ENCODE peak calls at places on chromosomes 7 and 10, in four cellular contexts. One of them, this sample, is unnamed. For H3K9me1 and H3K27me3, the result is how much of the 10 kb centered on the place peaks cover.

GRCh38 chr7:27784399-27785053 is 44.6 kb downstream of the TAX1BP1 start:
- DNase-seq in endothelial cell of umbilical vein: peak
- DNase-seq in IMR-90: peak
- DNase-seq in K562: peak
- DNase-seq in this sample: peak

GRCh38 chr10:118032564-118032963 is 14.2 kb downstream of the RAB11FIP2 start:
- DNase-seq in endothelial cell of umbilical vein: no peak
- DNase-seq in IMR-90: no peak
- DNase-seq in K562: no peak
- DNase-seq in this sample: no peak

GRCh38 chr7:103540986-103541385 is 95.0 kb upstream of the SLC26A5 start:
- DNase-seq in endothelial cell of umbilical vein: peak
- DNase-seq in IMR-90: no peak
- DNase-seq in K562: no peak
- DNase-seq in this sample: no peak

GRCh38 chr10:28125701-28126100 is 126.8 kb upstream of the ODAD2 start:
- DNase-seq in endothelial cell of umbilical vein: no peak
- DNase-seq in IMR-90: peak
- DNase-seq in K562: no peak
- DNase-seq in this sample: no peak

GRCh38 chr10:24723386-24723787 is 300 bp downstream of the ARHGAP21 start:
- DNase-seq in endothelial cell of umbilical vein: no peak
- DNase-seq in IMR-90: peak
- DNase-seq in K562: no peak
- DNase-seq in this sample: no peak

GRCh38 chr10:79473511-79474095 is 28.2 kb upstream of the ZCCHC24 start:
- DNase-seq in endothelial cell of umbilical vein: no peak
- DNase-seq in IMR-90: no peak
- DNase-seq in K562: no peak
- DNase-seq in this sample: no peak

GRCh38 chr7:48130658-48131108 is 40.6 kb upstream of the ABCA13 start:
- DNase-seq in endothelial cell of umbilical vein: no peak
- DNase-seq in IMR-90: peak
- DNase-seq in K562: no peak
- DNase-seq in this sample: no peak

GRCh38 chr7:47327698-47328391 is 254.1 kb downstream of the TNS3 start:
- DNase-seq in endothelial cell of umbilical vein: peak
- DNase-seq in IMR-90: peak
- DNase-seq in K562: no peak
- DNase-seq in this sample: no peak

GRCh38 chr10:110528224-110528997 is 30.7 kb downstream of the DUSP5 start:
- DNase-seq in endothelial cell of umbilical vein: no peak
- DNase-seq in IMR-90: no peak
- DNase-seq in K562: no peak
- DNase-seq in this sample: no peak

GRCh38 chr7:105131890-105132289 is 117.9 kb downstream of the KMT2E start:
- DNase-seq in endothelial cell of umbilical vein: no peak
- DNase-seq in IMR-90: no peak
- DNase-seq in K562: no peak
- DNase-seq in this sample: no peak

GRCh38 chr7:57343901-57344622 is 105.9 kb upstream of the ZNF716 start:
- DNase-seq in endothelial cell of umbilical vein: no peak
- DNase-seq in IMR-90: no peak
- DNase-seq in K562: no peak
- DNase-seq in this sample: no peak

GRCh38 chr10:71582019-71582418 is 137.6 kb downstream of the C10orf105 start:
- DNase-seq in endothelial cell of umbilical vein: peak
- DNase-seq in IMR-90: peak
- DNase-seq in K562: peak
- DNase-seq in this sample: no peak

GRCh38 chr10:33799281-33799943 is 464.9 kb upstream of the NRP1 start:
- DNase-seq in endothelial cell of umbilical vein: no peak
- DNase-seq in IMR-90: no peak
- DNase-seq in K562: no peak
- DNase-seq in this sample: no peak

GRCh38 chr10:86661161-86662025 is 6.9 kb upstream of the LDB3 start:
- DNase-seq in endothelial cell of umbilical vein: no peak
- DNase-seq in IMR-90: peak
- DNase-seq in K562: no peak
- DNase-seq in this sample: no peak

GRCh38 chr7:23357190-23358093 is 58.3 kb downstream of the MALSU1 start:
- DNase-seq in endothelial cell of umbilical vein: peak
- DNase-seq in IMR-90: peak
- DNase-seq in K562: peak
- DNase-seq in this sample: peak

GRCh38 chr7:106344861-106345260 is 60.1 kb upstream of the NAMPT start:
- DNase-seq in endothelial cell of umbilical vein: peak
- DNase-seq in IMR-90: no peak
- DNase-seq in K562: no peak
- DNase-seq in this sample: no peak

GRCh38 chr10:60372436-60372835 is 17.2 kb downstream of the ANK3 start:
- DNase-seq in endothelial cell of umbilical vein: no peak
- DNase-seq in IMR-90: no peak
- DNase-seq in K562: no peak
- DNase-seq in this sample: no peak

GRCh38 chr10:86597306-86597705 is 57.0 kb upstream of the OPN4 start:
- DNase-seq in endothelial cell of umbilical vein: no peak
- DNase-seq in IMR-90: no peak
- DNase-seq in K562: no peak
- DNase-seq in this sample: no peak

GRCh38 chr7:6250364-6250833 is 22.0 kb downstream of the CYTH3 start:
- DNase-seq in endothelial cell of umbilical vein: no peak
- DNase-seq in IMR-90: no peak
- DNase-seq in K562: no peak
- DNase-seq in this sample: peak

GRCh38 chr10:92662852-92663251 is 26.9 kb upstream of the HHEX start:
- DNase-seq in endothelial cell of umbilical vein: peak
- DNase-seq in IMR-90: no peak
- DNase-seq in K562: peak
- DNase-seq in this sample: no peak

GRCh38 chr7:2484868-2485267 is 8.7 kb upstream of the GRIFIN start:
- DNase-seq in endothelial cell of umbilical vein: no peak
- DNase-seq in IMR-90: no peak
- DNase-seq in K562: no peak
- DNase-seq in this sample: no peak

GRCh38 chr10:3735175-3735574 is 49.8 kb downstream of the KLF6 start:
- DNase-seq in endothelial cell of umbilical vein: no peak
- DNase-seq in IMR-90: no peak
- DNase-seq in K562: no peak
- DNase-seq in this sample: no peak

GRCh38 chr7:18958627-18959026 is 158.8 kb downstream of the TWIST1 start:
- DNase-seq in endothelial cell of umbilical vein: no peak
- DNase-seq in IMR-90: peak
- DNase-seq in K562: no peak
- DNase-seq in this sample: no peak

GRCh38 chr7:93547716-93548115 is 26.8 kb downstream of the CALCR start:
- DNase-seq in endothelial cell of umbilical vein: no peak
- DNase-seq in IMR-90: no peak
- DNase-seq in K562: no peak
- DNase-seq in this sample: no peak

GRCh38 chr7:82810558-82811259 is 352.0 kb downstream of the PCLO start:
- DNase-seq in endothelial cell of umbilical vein: peak
- DNase-seq in IMR-90: peak
- DNase-seq in K562: no peak
- DNase-seq in this sample: no peak

GRCh38 chr10:28668363-28669226 is 8.7 kb upstream of the BAMBI start:
- DNase-seq in endothelial cell of umbilical vein: peak
- DNase-seq in IMR-90: no peak
- DNase-seq in K562: peak
- DNase-seq in this sample: no peak

GRCh38 chr10:133173860-133174523 is 14.0 kb downstream of the KNDC1 start:
- DNase-seq in endothelial cell of umbilical vein: no peak
- DNase-seq in IMR-90: no peak
- DNase-seq in K562: no peak
- DNase-seq in this sample: no peak

GRCh38 chr7:40499718-40500117 is 364.9 kb downstream of the SUGCT start:
- DNase-seq in endothelial cell of umbilical vein: no peak
- DNase-seq in IMR-90: no peak
- DNase-seq in K562: no peak
- DNase-seq in this sample: no peak

GRCh38 chr10:32189400-32190084 is 133.3 kb upstream of the KIF5B start:
- DNase-seq in endothelial cell of umbilical vein: peak
- DNase-seq in IMR-90: peak
- DNase-seq in K562: peak
- DNase-seq in this sample: no peak

GRCh38 chr10:16789266-16789665 is 28.0 kb downstream of the RSU1 start:
- DNase-seq in endothelial cell of umbilical vein: no peak
- DNase-seq in IMR-90: no peak
- DNase-seq in K562: no peak
- DNase-seq in this sample: no peak

GRCh38 chr7:21960922-21961321 is 15.2 kb upstream of the CDCA7L start:
- DNase-seq in endothelial cell of umbilical vein: peak
- DNase-seq in IMR-90: peak
- DNase-seq in K562: no peak
- DNase-seq in this sample: no peak

GRCh38 chr7:3762146-3762831 is 461.2 kb downstream of the SDK1 start:
- DNase-seq in endothelial cell of umbilical vein: no peak
- DNase-seq in IMR-90: no peak
- DNase-seq in K562: no peak
- DNase-seq in this sample: no peak
- H3K9me1 ChIP-seq in endothelial cell of umbilical vein: under half
- H3K9me1 ChIP-seq in IMR-90: under half
- H3K9me1 ChIP-seq in K562: under half
- H3K9me1 ChIP-seq in this sample: under half

GRCh38 chr7:90172624-90173023 is 18.4 kb downstream of the STEAP1 start:
- DNase-seq in endothelial cell of umbilical vein: no peak
- DNase-seq in IMR-90: no peak
- DNase-seq in K562: no peak
- DNase-seq in this sample: no peak

GRCh38 chr7:90176195-90176594 is 21.9 kb downstream of the STEAP1 start:
- DNase-seq in endothelial cell of umbilical vein: no peak
- DNase-seq in IMR-90: no peak
- DNase-seq in K562: no peak
- DNase-seq in this sample: no peak

GRCh38 chr7:90172121-90172520 is 17.9 kb downstream of the STEAP1 start:
- DNase-seq in endothelial cell of umbilical vein: no peak
- DNase-seq in IMR-90: no peak
- DNase-seq in K562: no peak
- DNase-seq in this sample: no peak

GRCh38 chr7:90175667-90176066 is 21.4 kb downstream of the STEAP1 start:
- DNase-seq in endothelial cell of umbilical vein: no peak
- DNase-seq in IMR-90: no peak
- DNase-seq in K562: no peak
- DNase-seq in this sample: no peak

GRCh38 chr7:90173127-90173844 is 19.0 kb downstream of the STEAP1 start:
- DNase-seq in endothelial cell of umbilical vein: no peak
- DNase-seq in IMR-90: peak
- DNase-seq in K562: no peak
- DNase-seq in this sample: no peak
- H3K27ac ChIP-seq in endothelial cell of umbilical vein: no peak
- H3K27ac ChIP-seq in IMR-90: no peak
- H3K27ac ChIP-seq in K562: no peak
- H3K27ac ChIP-seq in this sample: no peak

GRCh38 chr10:8042864-8043568 is 11.5 kb upstream of the GATA3 start:
- DNase-seq in endothelial cell of umbilical vein: peak
- DNase-seq in IMR-90: no peak
- DNase-seq in K562: no peak
- DNase-seq in this sample: no peak
- H3K27me3 ChIP-seq in endothelial cell of umbilical vein: under half
- H3K27me3 ChIP-seq in IMR-90: half or more
- H3K27me3 ChIP-seq in K562: half or more
- H3K27me3 ChIP-seq in this sample: half or more

GRCh38 chr7:142718314-142718713 is 31.0 kb upstream of the PRSS1 start:
- DNase-seq in endothelial cell of umbilical vein: no peak
- DNase-seq in IMR-90: no peak
- DNase-seq in K562: no peak
- DNase-seq in this sample: no peak
- H3K9me1 ChIP-seq in endothelial cell of umbilical vein: under half
- H3K9me1 ChIP-seq in IMR-90: under half
- H3K9me1 ChIP-seq in K562: under half
- H3K9me1 ChIP-seq in this sample: under half

DNA sequence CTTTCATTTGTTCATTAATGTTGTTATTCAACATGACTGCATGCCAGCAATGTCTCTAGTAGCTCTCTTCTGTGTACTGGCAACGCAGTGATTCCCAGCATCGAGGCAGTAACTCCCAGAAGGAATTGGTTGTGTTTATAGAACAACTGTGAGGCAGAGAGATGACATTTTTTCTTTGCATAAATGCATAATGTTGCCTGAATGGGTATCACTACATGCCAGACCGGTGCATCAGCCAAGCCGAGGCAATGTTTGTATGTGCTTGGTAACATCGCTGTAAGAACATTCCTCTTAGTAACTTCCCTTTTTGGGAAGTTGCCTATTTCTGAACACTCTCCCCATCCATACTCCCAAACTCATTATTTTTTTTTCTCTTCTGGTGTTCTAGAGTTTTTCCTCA is 182.9 kb downstream of the HTR7 start:
- DNase-seq in endothelial cell of umbilical vein: no peak
- DNase-seq in IMR-90: peak
- DNase-seq in K562: no peak
- DNase-seq in this sample: peak
- H3K27ac ChIP-seq in endothelial cell of umbilical vein: no peak
- H3K27ac ChIP-seq in IMR-90: no peak
- H3K27ac ChIP-seq in K562: no peak
- H3K27ac ChIP-seq in this sample: peak

GRCh38 chr7:131896189-131896855 is 339.9 kb upstream of the PODXL start:
- DNase-seq in endothelial cell of umbilical vein: peak
- DNase-seq in IMR-90: no peak
- DNase-seq in K562: no peak
- DNase-seq in this sample: no peak
- H3K27me3 ChIP-seq in endothelial cell of umbilical vein: under half
- H3K27me3 ChIP-seq in IMR-90: under half
- H3K27me3 ChIP-seq in K562: under half
- H3K27me3 ChIP-seq in this sample: under half

GRCh38 chr7:117902314-117902889 is 29.2 kb upstream of the CTTNBP2 start:
- DNase-seq in endothelial cell of umbilical vein: no peak
- DNase-seq in IMR-90: no peak
- DNase-seq in K562: no peak
- DNase-seq in this sample: no peak
- H3K9me1 ChIP-seq in endothelial cell of umbilical vein: under half
- H3K9me1 ChIP-seq in IMR-90: under half
- H3K9me1 ChIP-seq in K562: under half
- H3K9me1 ChIP-seq in this sample: under half

DNA sequence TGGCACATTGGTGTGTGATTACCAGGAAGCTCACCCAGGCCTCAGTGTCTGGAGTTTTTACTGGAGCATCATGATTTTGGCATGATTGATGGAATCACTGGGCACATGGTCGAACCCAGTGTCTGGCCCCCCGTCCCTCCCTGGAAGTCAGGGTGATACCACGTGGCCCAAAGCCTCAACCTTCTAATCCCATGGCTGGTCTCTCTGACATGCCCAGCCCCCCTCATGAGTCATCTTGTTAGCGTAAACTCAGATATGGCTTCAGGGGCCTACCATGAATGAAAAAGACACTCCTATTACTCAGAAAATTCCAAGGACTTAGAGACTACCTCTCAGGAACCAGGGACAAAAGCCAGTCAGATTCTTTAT is 109.3 kb downstream of the GRK5 start:
- DNase-seq in endothelial cell of umbilical vein: peak
- DNase-seq in IMR-90: peak
- DNase-seq in K562: peak
- DNase-seq in this sample: no peak
- H3K27ac ChIP-seq in endothelial cell of umbilical vein: peak
- H3K27ac ChIP-seq in IMR-90: peak
- H3K27ac ChIP-seq in K562: peak
- H3K27ac ChIP-seq in this sample: peak

This sample was measured in keratinocyte.